ENCODE peak calls at places on chromosomes 4 and X, in four cellular contexts. V is K562, L is HepG2, D is H1. U is an unnamed sample.

GRCh38 chr4:189792819-189793618 is 147.7 kb upstream of the FRG1 start:
- DNase-seq in D (peak; percentile 94), V (peak; percentile 61), L (peak; percentile 39), U (peak; percentile 71)

GRCh38 chr4:182207806-182208483 is 35.3 kb upstream of the TENM3 start:
- DNase-seq in L (no peak), V (no peak), D (no peak), U (no peak)

GRCh38 chrX:153735274-153735673 is 10.6 kb downstream of the ABCD1 start:
- DNase-seq in L (no peak), V (peak; percentile 28), D (no peak), U (no peak)

GRCh38 chr4:172654482-172654881 is 514.1 kb upstream of the GALNT7 start:
- DNase-seq in L (no peak), D (no peak), V (no peak), U (no peak)

GRCh38 chr4:4317496-4318232 is 27.6 kb downstream of the ZBTB49 start:
- DNase-seq in L (no peak), D (no peak), V (no peak), U (no peak)

GRCh38 chr4:172515266-172515879 is 653.2 kb upstream of the GALNT7 start:
- DNase-seq in L (no peak), V (no peak), D (no peak), U (no peak)

GRCh38 chr4:38411092-38411491 is 252.9 kb upstream of the KLF3 start:
- DNase-seq in D (no peak), V (no peak), L (no peak), U (no peak)

GRCh38 chr4:73815145-73815544 is 21.3 kb upstream of the CXCL6 start:
- DNase-seq in V (no peak), L (no peak), D (no peak), U (no peak)

GRCh38 chr4:20044502-20044911 is 207.2 kb upstream of the SLIT2 start:
- DNase-seq in V (no peak), D (no peak), L (no peak), U (no peak)

GRCh38 chrX:39336709-39337294 is 535.5 kb downstream of the MID1IP1 start:
- DNase-seq in V (no peak), D (no peak), L (no peak), U (no peak)

GRCh38 chr4:7904942-7905341 is 34.7 kb downstream of the AFAP1 start:
- DNase-seq in D (no peak), V (no peak), L (no peak), U (no peak)

GRCh38 chrX:120761810-120762209 is 113.9 kb downstream of the CT47B1 start:
- DNase-seq in D (no peak), L (peak; percentile 7), V (no peak), U (no peak)

GRCh38 chr4:52711271-52711670 is 40.0 kb downstream of the ERVMER34-1 start:
- DNase-seq in L (no peak), V (no peak), D (no peak), U (no peak)

GRCh38 chrX:69412661-69413060 is 91.5 kb upstream of the NALF2 start:
- DNase-seq in V (no peak), L (no peak), D (no peak), U (no peak)

GRCh38 chrX:111568356-111568755 is 56.9 kb downstream of the SERTM2 start:
- DNase-seq in V (peak; percentile 10), D (no peak), L (peak; percentile 0), U (peak; percentile 17)

GRCh38 chr4:155608231-155608885 is 58.3 kb upstream of the GUCY1A1 start:
- DNase-seq in V (no peak), L (no peak), D (no peak), U (no peak)

DNA sequence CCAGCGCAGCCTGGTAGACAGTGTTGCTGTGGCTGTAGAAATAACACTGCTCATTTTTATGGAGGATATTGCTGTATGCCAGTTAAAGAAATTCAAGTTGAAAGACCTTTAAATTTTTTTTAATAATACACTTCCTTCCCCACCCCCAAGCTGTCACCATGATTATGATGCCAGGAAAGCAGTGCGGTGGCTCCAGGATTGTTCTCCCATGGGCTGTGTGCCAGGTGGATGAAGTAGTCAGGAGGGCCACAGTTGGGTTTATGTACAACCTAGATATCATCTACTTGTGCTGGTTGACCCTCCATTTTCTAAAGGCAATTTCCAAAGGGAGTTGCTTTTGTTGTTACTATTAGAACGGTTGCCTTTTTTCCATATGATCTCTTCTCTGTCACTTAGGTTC is 136.6 kb downstream of the AFF1 start:
- DNase-seq in D (no peak), L (no peak), V (no peak), U (no peak)
- TF ChIP-seq RFX5 in D (no peak), L (no peak), V (no peak), U (no peak)

DNA sequence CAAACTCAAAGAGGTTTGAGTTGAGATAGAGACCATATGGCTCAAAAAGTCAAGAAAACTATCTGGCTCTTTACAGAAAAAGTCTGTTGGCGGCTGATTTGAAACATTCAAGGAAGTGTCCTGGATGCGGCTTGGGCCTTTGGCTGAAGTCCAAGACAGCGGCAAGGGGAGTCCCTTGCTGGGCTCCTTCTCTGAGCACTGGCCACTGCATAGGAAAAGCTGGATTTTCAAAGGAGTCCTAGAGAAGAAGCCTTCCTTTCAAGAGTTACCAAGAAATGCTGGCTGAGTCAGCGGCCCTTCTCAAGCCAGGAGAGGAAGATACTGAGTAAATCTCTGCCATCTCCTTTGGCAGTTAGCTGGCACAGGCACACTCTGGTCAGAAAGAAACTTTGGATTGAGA is 12.1 kb downstream of the APLN start:
- DNase-seq in L (no peak), V (no peak), D (no peak), U (no peak)
- TF ChIP-seq CHD2 in L (no peak), V (no peak), D (no peak), U (no peak)

GRCh38 chrX:76931518-76931917 is 504.0 kb downstream of the MAGEE1 start:
- DNase-seq in V (no peak), D (no peak), L (no peak), U (no peak)
- TF ChIP-seq POLR2AphosphoS5 in V (no peak), D (no peak), L (no peak), U (no peak)

DNA sequence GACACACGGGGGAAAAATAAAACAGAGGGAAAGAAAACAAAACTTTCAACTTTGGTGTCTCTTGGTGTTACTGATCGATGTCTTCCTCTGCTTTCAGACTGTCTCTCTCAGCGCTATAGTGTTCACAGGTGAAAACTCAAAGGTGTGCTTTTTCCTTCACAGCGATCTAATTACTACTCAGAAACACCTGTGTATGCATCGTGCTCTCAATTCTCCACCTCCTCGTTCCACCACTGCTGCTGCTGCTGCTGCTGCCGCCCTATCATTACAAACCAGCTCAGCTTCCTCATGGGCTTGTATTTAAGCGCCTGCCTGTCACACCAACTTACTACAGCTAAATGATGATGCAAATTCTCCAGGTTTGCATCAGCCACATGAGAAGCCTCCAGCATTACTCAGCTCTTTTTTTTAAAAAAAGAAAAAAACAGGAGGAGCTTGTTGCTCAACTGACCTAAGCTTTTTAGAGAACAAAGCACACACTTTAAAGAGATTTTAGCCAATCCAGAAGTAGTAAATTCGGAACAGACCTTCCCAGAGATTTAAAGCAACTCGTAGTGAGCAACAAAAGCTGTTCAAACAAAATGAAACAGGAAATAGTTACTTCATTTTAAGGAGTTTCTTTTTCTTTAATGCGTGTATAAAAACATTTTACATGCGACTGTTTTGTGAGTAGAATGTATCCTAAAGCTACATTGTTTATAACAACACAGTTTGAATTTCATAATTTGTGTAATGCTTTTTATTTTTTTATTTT is at the start of gene SLC7A11:
- DNase-seq in L (peak; percentile 97), V (peak; percentile 76), D (peak; percentile 58), U (peak; percentile 27)
- TF ChIP-seq RFX5 in L (no peak), V (no peak), D (no peak), U (no peak)

DNA sequence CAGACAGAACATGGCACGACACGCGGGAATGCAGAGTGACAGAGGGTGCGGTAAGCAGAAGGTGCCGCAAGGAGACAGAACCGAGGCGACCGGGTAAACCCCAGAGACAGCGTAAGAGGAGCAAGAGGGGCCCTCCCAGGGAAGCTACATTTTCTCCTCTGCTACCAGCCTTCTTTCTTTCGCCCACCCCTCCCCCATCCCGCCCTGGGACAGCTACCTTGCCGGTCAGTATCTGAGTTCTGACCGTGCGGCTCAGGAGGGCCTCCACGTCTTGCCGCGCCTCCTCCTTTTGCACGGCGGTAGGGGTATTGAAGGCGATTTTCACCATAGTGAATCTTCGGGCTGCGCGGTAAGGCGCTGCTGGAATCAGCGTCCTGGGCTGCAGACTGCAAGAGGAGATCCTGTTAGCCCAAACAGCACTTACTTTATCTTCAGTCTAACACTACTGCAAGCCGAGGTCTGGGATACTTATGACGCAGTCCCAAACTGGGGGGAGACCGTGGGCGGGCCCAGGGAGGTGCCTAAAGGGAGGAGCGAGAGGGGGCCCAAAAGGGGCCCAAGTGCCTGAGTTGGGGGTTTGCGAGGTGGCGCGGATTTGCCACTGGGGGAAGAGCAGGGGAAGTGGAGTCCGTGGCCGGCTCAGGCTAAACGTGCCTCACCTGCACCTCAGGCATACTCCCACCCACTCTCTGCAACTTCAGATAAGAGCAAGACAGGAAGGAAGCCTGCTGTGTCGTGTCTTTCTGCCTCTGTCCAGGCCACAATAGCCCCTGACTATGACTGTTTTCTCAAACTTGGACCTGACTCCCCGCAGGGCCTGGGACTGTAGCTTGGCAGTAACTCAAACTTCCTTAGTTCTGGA is at the start of gene ITM2A:
- DNase-seq in D (peak; percentile 53), V (peak; percentile 49), L (no peak), U (peak; percentile 3)
- TF ChIP-seq CHD2 in D (no peak), V (no peak), L (no peak), U (no peak)

DNA sequence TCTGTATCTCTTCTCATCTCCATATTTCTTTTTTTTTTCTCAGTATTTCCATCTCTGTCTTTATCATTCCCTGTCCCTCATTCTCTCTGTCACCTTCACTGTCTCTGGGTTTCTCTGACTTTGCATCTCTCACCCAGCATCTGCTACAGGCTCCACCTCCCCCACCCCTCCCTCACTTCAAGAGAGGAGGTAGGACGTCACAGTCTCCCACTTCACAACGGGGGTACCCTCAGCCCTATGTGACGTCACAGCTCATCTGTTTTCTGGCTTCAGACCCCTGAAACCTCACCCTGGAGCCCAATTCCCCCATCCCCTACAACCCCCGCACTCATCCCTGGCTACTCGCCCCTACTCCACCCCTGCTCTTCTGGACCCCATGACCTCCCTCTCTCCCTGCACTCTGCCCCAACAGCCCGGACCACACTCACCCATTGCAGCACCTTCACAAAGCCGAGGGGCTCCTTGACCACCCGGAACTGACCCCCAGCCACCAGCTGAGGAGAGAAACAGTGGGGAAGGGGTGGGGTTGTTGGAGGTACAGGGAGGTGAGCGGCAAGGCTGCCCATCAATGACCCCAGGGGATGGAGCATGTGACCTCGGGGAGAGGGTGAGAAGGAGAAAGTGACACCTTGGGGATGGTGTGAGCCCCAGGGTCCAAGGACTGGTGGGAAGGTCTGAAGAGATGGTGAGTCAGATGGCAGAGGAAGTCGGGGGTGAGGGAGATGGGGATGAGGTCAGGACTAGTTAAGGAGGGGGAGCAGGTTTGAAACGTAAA is 1.3 kb downstream of the SYP start:
- DNase-seq in L (no peak), D (no peak), V (no peak), U (no peak)
- TF ChIP-seq POLR2AphosphoS5 in L (no peak), D (no peak), V (no peak), U (no peak)

GRCh38 chr4:64890131-64890710 is 481.0 kb upstream of the TECRL start:
- DNase-seq in V (no peak), L (no peak), D (no peak), U (no peak)
- TF ChIP-seq RFX5 in V (no peak), L (no peak), D (no peak), U (no peak)

GRCh38 chrX:30513284-30513683 is 64.3 kb downstream of the TASL start:
- DNase-seq in V (peak; percentile 8), L (peak; percentile 4), D (no peak), U (peak; percentile 5)
- TF ChIP-seq CHD2 in V (no peak), L (no peak), D (no peak), U (no peak)